ENCODE peak calls at places on chromosomes 13 and 19, in four cellular contexts. N is GM12878, U is HL-60, V is K562. B is an unnamed sample.

GRCh38 chr13:73607489-73608156 is 526.6 kb downstream of the KLF12 start:
- DNase-seq in N (no peak), V (no peak), U (no peak), B (no peak)

GRCh38 chr19:6233827-6234511 is 45.8 kb downstream of the MLLT1 start:
- DNase-seq in U (peak), N (no peak), V (peak), B (peak)

GRCh38 chr19:56748443-56748842 is 76.9 kb upstream of the ZNF835 start:
- DNase-seq in V (no peak), N (no peak), U (no peak), B (no peak)

GRCh38 chr19:7262470-7262869 is 31.7 kb downstream of the INSR start:
- DNase-seq in V (no peak), N (no peak), U (no peak), B (no peak)

GRCh38 chr19:10823690-10824089 is 12.3 kb downstream of the TMED1 start:
- DNase-seq in U (no peak), V (no peak), N (no peak), B (no peak)

GRCh38 chr19:39192846-39193245 is 3.9 kb upstream of the NCCRP1 start:
- DNase-seq in V (no peak), U (no peak), N (no peak), B (no peak)

GRCh38 chr19:3381701-3382372 is 15.5 kb downstream of the NFIC start:
- DNase-seq in V (no peak), N (no peak), U (no peak), B (no peak)

GRCh38 chr13:100644328-100644727 is 30.3 kb downstream of the TMTC4 start:
- DNase-seq in U (no peak), V (no peak), N (no peak), B (no peak)

GRCh38 chr19:45152504-45153338 is 8.1 kb downstream of the NKPD1 start:
- DNase-seq in V (no peak), U (no peak), N (no peak), B (peak)

GRCh38 chr13:112722433-112723250 is 32.8 kb downstream of the ATP11A start:
- DNase-seq in N (no peak), V (peak), U (no peak), B (no peak)

GRCh38 chr13:59409211-59409610 is 754.5 kb downstream of the DIAPH3 start:
- DNase-seq in U (no peak), V (no peak), N (no peak), B (no peak)

GRCh38 chr19:51480590-51480989 is 2.3 kb downstream of the CEACAM18 start:
- DNase-seq in N (no peak), U (no peak), V (peak), B (no peak)

GRCh38 chr19:8571006-8571411 is 6.2 kb downstream of the MYO1F start:
- DNase-seq in N (no peak), V (no peak), U (peak), B (no peak)

GRCh38 chr13:40439928-40440327 is 226.5 kb downstream of the FOXO1 start:
- DNase-seq in N (no peak), U (no peak), V (no peak), B (no peak)

GRCh38 chr19:10898633-10899032 is 27.3 kb downstream of the CARM1 start:
- DNase-seq in V (no peak), N (no peak), U (no peak), B (no peak)

GRCh38 chr19:56162258-56162657 is 13.6 kb upstream of the GALP start:
- DNase-seq in N (no peak), U (no peak), V (no peak), B (no peak)

GRCh38 chr13:89066868-89067466 is 1395.8 kb downstream of the SLITRK5 start:
- DNase-seq in U (peak), V (no peak), N (no peak), B (no peak)

GRCh38 chr13:21310220-21310619 is 133.8 kb downstream of the MRPL57 start:
- DNase-seq in U (no peak), N (no peak), V (no peak), B (no peak)

GRCh38 chr13:98405107-98405571 is 171.8 kb downstream of the STK24 start:
- DNase-seq in V (peak), U (no peak), N (no peak), B (no peak)

GRCh38 chr19:7729211-7729610 is 2.7 kb downstream of the CLEC4G start:
- DNase-seq in U (no peak), N (no peak), V (peak), B (no peak)

DNA sequence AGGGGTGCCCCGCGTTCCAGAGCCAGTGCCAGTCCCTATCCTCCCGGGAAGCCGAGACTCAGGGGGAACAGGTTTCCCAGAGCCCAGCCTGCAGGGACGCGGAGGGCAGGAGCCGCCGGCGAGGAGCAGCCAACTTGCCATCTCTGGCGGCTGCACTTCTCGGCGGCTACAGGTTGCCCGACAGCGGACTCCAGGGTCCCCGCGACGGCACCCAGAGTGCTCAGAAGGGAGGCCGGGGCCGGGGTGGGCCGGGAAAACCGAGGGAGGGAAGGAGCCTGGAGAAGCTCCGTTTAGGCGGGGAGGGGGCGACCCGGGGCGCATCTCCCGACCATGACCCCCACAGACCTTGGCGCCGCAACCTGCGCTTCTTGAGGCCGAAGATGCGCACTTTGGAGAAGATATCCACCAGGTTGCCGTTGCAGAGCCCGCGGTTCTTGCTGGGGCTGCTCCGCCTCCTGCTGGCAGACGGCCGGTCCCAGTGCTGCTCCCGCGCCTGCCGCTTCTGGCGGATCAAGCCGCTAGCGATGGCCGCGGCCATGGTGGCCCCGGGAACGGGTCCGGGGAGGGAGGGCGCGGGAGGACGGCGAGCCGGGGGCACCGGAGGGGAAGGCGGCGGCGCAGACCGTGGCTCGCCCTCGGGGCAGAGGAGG is 463.8 kb downstream of the ITGBL1 start:
- DNase-seq in V (no peak), N (no peak), U (no peak), B (no peak)
- TF ChIP-seq SPI1 in V (no peak), N (no peak), U (no peak), B (no peak)

DNA sequence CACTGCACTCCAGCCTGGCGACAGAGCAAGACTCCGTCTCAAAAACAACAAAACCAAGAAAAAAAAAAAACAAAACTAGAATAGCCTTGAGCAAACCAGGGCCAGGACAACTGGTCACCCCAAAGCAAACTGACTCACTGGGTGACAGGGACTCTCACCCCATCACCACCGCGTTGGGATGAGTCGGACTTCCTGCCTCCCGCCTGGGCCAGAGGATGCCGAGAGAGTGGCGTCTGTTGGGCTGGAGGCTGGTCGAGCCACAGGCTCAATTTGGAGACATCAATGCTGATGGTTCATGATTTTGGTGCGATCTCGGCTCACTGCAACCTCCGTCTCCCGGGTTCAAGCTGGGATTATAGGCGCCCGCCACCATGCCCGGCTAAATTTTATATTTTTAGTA is 11.6 kb downstream of the TMPRSS9 start:
- DNase-seq in V (no peak), N (no peak), U (no peak), B (no peak)
- TF ChIP-seq SPI1 in V (no peak), N (no peak), U (no peak), B (no peak)

GRCh38 chr19:49403404-49404187 is 15.5 kb downstream of the KASH5 start:
- DNase-seq in U (no peak), N (no peak), V (no peak), B (no peak)

GRCh38 chr19:49408816-49409440 is 14.3 kb downstream of the PTH2 start:
- DNase-seq in N (no peak), U (no peak), V (no peak), B (no peak)

GRCh38 chr19:49407482-49408015 is 15.7 kb downstream of the PTH2 start:
- DNase-seq in N (no peak), U (no peak), V (no peak), B (no peak)

GRCh38 chr19:49409441-49410029 is 13.7 kb downstream of the PTH2 start:
- DNase-seq in U (no peak), N (peak), V (no peak), B (no peak)

GRCh38 chr19:49407079-49407478 is 16.2 kb downstream of the PTH2 start:
- DNase-seq in N (no peak), V (no peak), U (no peak), B (no peak)
- TF ChIP-seq SPI1 in N (no peak), V (no peak), U (no peak), B (no peak)

GRCh38 chr19:18428173-18428836 is 9.1 kb downstream of the SSBP4 start:
- DNase-seq in V (no peak), N (no peak), U (no peak), B (no peak)

GRCh38 chr19:18430417-18431144 is 7.4 kb downstream of the ISYNA1 start:
- DNase-seq in N (no peak), V (no peak), U (no peak), B (no peak)

GRCh38 chr19:18431351-18432197 is 6.4 kb downstream of the ISYNA1 start:
- DNase-seq in N (no peak), U (no peak), V (no peak), B (no peak)

GRCh38 chr19:18428837-18429674 is 8.9 kb downstream of the ISYNA1 start:
- DNase-seq in N (no peak), U (no peak), V (peak), B (peak)

GRCh38 chr19:18429717-18430416 is 8.1 kb downstream of the ISYNA1 start:
- DNase-seq in V (no peak), N (no peak), U (no peak), B (no peak)
- TF ChIP-seq SPI1 in V (no peak), N (no peak), U (no peak), B (no peak)

GRCh38 chr13:113769881-113770280 is 10.9 kb downstream of the TMEM255B start:
- DNase-seq in U (no peak), V (no peak), N (no peak), B (no peak)

GRCh38 chr13:113770441-113770840 is 11.4 kb downstream of the TMEM255B start:
- DNase-seq in N (no peak), U (no peak), V (no peak), B (no peak)

GRCh38 chr13:113774177-113775107 is 15.4 kb downstream of the TMEM255B start:
- DNase-seq in V (no peak), U (no peak), N (no peak), B (no peak)

GRCh38 chr13:113769106-113769505 is 10.1 kb downstream of the TMEM255B start:
- DNase-seq in N (no peak), V (no peak), U (no peak), B (no peak)

DNA sequence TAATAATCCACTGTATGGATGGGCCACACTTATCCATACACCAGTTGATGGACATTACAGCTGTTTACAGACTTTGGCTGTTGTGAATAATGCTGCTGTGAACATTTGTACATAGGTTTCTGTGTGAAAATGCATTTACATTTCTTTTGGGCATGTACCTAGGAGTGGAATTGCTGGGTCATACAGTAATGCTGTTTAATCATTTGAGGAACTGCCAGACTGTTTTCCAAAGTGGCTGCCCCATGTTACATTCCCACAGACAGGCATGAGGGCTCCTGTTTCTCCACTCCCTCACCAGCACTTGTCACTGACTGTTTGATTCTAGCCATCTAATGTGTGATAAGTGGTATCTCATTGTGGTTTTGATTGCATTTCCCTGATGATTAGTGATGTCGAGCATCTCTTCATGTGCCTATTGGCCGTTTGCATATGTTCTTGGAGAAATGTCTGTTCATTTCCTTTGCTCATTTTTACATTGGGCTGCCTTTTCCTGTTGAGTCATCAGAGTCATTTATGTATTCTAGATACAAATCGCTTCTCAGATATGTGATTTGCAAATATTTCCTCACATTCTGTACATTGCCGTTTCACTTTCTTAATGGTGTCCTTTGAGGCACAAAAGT is 12.8 kb downstream of the TMEM255B start:
- DNase-seq in V (no peak), U (no peak), N (no peak), B (no peak)
- TF ChIP-seq SPI1 in V (no peak), U (no peak), N (no peak), B (no peak)

GRCh38 chr13:93293716-93294115 is 67.1 kb downstream of the GPC6 start:
- DNase-seq in V (peak), N (no peak), U (no peak), B (no peak)
- TF ChIP-seq SPI1 in V (no peak), N (no peak), U (no peak), B (no peak)

DNA sequence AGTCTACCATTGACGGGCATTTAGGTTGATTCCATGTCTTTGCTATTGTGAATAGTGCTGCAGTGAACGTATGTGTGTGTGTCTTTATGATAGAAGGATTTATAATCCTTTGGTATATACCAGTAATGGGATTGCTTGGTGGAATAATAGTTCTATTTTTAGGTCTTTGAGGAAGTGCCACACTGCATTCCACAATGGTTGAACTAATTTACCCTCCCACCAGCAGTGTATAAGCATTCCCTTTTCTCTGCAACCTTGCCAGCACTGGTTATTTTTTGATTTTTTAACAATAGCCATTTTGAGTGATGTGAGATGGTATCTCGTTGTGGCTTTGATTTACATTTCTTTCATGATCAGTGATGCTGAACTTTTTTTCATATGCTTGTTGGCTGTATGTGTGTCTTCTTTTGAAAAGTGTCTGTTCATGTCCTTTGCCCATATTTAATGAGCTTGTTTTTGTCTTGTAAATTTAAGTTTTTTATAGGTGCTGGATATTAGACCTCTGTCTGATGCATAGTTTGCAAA is 37.5 kb downstream of the RFC3 start:
- DNase-seq in V (no peak), U (no peak), N (no peak), B (no peak)
- TF ChIP-seq SPI1 in V (no peak), U (no peak), N (no peak), B (no peak)

DNA sequence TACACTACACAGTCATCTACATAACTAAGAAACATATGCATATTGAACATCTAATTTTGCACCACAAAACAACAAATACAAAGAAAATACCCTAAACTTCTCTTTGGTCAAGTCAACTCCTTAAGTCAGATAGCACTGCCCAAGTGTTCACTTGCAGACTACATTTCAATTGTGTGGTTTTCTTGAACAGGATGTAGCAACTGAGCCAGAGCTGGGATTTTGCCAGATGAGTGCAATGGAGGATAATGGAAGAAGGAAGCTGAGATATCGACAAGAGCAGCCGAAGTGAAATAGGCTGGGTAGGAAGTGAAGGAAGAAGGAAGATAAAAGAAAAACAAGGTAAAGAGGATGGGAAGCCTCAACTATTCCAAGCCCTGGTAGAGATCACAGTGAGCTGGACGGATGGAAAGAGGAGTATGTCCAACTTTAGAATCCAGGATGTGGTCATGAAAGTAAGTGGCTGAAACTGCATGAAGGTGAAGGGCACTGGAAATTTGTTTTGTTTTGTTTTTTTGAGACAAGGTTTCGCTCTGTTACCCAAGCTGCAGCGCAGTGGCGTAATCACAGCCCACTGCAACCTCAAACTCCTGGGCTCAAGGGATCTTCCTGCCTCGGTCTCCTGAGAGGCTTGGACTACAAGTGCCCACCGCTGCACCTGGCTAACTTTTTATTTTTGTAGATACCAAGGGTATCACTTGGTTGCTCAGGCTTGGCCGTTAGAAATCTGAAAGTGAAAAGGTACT is 15.0 kb downstream of the NUFIP1 start:
- DNase-seq in V (no peak), U (no peak), N (peak), B (no peak)
- TF ChIP-seq SPI1 in V (no peak), U (peak), N (no peak), B (no peak)

GRCh38 chr13:87677334-87678234 is 6.4 kb downstream of the SLITRK5 start:
- DNase-seq in V (no peak), N (no peak), U (no peak), B (no peak)
- TF ChIP-seq SPI1 in V (no peak), N (no peak), U (no peak), B (no peak)